ENCODE peak calls at places on chromosomes 7 and 10, in four cellular contexts. P is activated naive CD8-positive, alpha-beta T cell treated with anti-CD3 and anti-CD28 coated beads, Interleukin-2, amount 50 U/mL, for 24 hours; J is hepatocyte; M is Ammon's horn. A is an unnamed sample.

GRCh38 chr7:118158766-118159165 is 25.2 kb upstream of the LSM8 start:
- DNase-seq in P (no peak), J (no peak), M (no peak), A (no peak)

GRCh38 chr10:71835671-71836593 is 15.1 kb downstream of the PSAP start:
- DNase-seq in P (peak), J (peak), M (peak), A (peak)

GRCh38 chr7:87413951-87414381 is 61.5 kb downstream of the ABCB4 start:
- DNase-seq in P (no peak), J (peak), M (no peak), A (no peak)

GRCh38 chr7:70271617-70272081 is 673.4 kb downstream of the AUTS2 start:
- DNase-seq in P (no peak), J (no peak), M (no peak), A (no peak)

GRCh38 chr10:132363921-132364593 is 32.1 kb downstream of the LRRC27 start:
- DNase-seq in P (peak), J (peak), M (peak), A (peak)

GRCh38 chr10:25786181-25786580 is 147.8 kb upstream of the MYO3A start:
- DNase-seq in P (no peak), J (no peak), M (no peak), A (no peak)

GRCh38 chr7:2017914-2018785 is 214.6 kb downstream of the MAD1L1 start:
- DNase-seq in P (no peak), J (no peak), M (no peak), A (no peak)

GRCh38 chr7:43865277-43865676 is 4.0 kb downstream of the MRPS24 start:
- DNase-seq in P (no peak), J (no peak), M (no peak), A (no peak)

GRCh38 chr7:771241-772004 is 44.3 kb upstream of the PRKAR1B start:
- DNase-seq in P (no peak), J (peak), M (no peak), A (peak)

GRCh38 chr10:89657302-89657701 is 12.3 kb upstream of the PANK1 start:
- DNase-seq in P (no peak), J (no peak), M (no peak), A (no peak)

GRCh38 chr10:71255817-71256660 is 43.7 kb downstream of the UNC5B start:
- DNase-seq in P (no peak), J (peak), M (no peak), A (peak)

GRCh38 chr10:132371641-132372081 is 25.3 kb upstream of the PWWP2B start:
- DNase-seq in P (no peak), J (no peak), M (no peak), A (no peak)

GRCh38 chr10:95906675-95907453 is 911 bp upstream of the CC2D2B start:
- DNase-seq in P (peak), J (peak), M (peak), A (peak)